ENCODE peak calls at places on chromosome 16, in six cellular contexts. G is HCT116; N is stimulated activated CD4-positive, alpha-beta T cell treated with anti-CD3 and anti-CD28 coated beads, Interleukin-1b, Interleukin-23, amount 100 ng/mL, for 24 hours; B is NCI-H1105; W is foreskin fibroblast; P is NAMALWA. D is an unnamed sample.

GRCh38 chr16:1093284-1094123 is 2.5 kb downstream of the C1QTNF8 start:
- DNase-seq in B (no peak), N (no peak), W (no peak), G (peak; percentile 69), P (no peak), D (peak; percentile 23)

GRCh38 chr16:66906916-66907836 is 11.5 kb downstream of the CDH16 start:
- DNase-seq in N (no peak), B (no peak), W (no peak), G (no peak), P (no peak), D (no peak)

GRCh38 chr16:19710991-19711545 is 7.0 kb downstream of the KNOP1 start:
- DNase-seq in B (no peak), G (no peak), P (no peak), W (no peak), N (no peak), D (no peak)

GRCh38 chr16:56463153-56463552 is 11.8 kb downstream of the OGFOD1 start:
- DNase-seq in G (no peak), W (no peak), P (no peak), N (no peak), B (no peak), D (no peak)

GRCh38 chr16:23996258-23996955 is 160.6 kb downstream of the PRKCB start:
- DNase-seq in P (no peak), N (no peak), B (no peak), W (no peak), G (no peak), D (no peak)

GRCh38 chr16:17705847-17706246 is 235.1 kb upstream of the XYLT1 start:
- DNase-seq in G (no peak), P (no peak), B (no peak), W (no peak), N (no peak), D (no peak)

GRCh38 chr16:64092284-64092683 is 1029.6 kb downstream of the CDH11 start:
- DNase-seq in G (no peak), P (no peak), N (no peak), W (peak; percentile 31), B (no peak), D (no peak)

GRCh38 chr16:14669776-14670175 is 24.3 kb downstream of the PLA2G10 start:
- DNase-seq in P (no peak), G (no peak), W (no peak), N (no peak), B (no peak), D (no peak)

GRCh38 chr16:25707982-25708583 is 16.3 kb downstream of the HS3ST4 start:
- DNase-seq in B (no peak), W (no peak), P (peak; percentile 49), G (peak; percentile 18), N (no peak), D (peak; percentile 49)

D was measured in OCI-LY7.